ENCODE peak calls at places on chromosomes 7 and 10, in six cellular contexts. D is neural progenitor cell, T is GM23248, K is SK-N-SH, S is PC-3, G is HCT116. R is an unnamed sample. For H3K27me3, the result is how much of the 10 kb centered on the place peaks cover.

GRCh38 chr7:88009651-88010050 is 75.6 kb downstream of the ADAM22 start:
- DNase-seq in G (no peak), K (no peak), S (no peak), T (no peak), D (no peak), R (no peak)

GRCh38 chr10:15824498-15824897 is 35.8 kb downstream of the MINDY3 start:
- DNase-seq in G (no peak), D (no peak), S (peak), T (peak), K (peak), R (peak)

GRCh38 chr10:33333260-33334169 is 952 bp downstream of the NRP1 start:
- DNase-seq in S (peak), G (no peak), D (no peak), T (peak), K (no peak), R (no peak)

GRCh38 chr10:104209575-104210198 is 22.5 kb downstream of the CFAP43 start:
- DNase-seq in D (peak), G (peak), T (peak), S (peak), K (peak), R (peak)

GRCh38 chr7:115914951-115915350 is 115.6 kb downstream of the TFEC start:
- DNase-seq in K (no peak), G (no peak), S (no peak), T (no peak), D (no peak), R (no peak)

GRCh38 chr7:69780377-69780776 is 182.1 kb downstream of the AUTS2 start:
- DNase-seq in G (no peak), T (no peak), D (peak), K (no peak), S (no peak), R (no peak)

GRCh38 chr7:70097639-70098038 is 499.4 kb downstream of the AUTS2 start:
- DNase-seq in G (no peak), T (no peak), S (no peak), D (no peak), K (no peak), R (no peak)

GRCh38 chr10:47030191-47030698 is 119.0 kb downstream of the PTPN20 start:
- DNase-seq in T (peak), G (no peak), D (no peak), K (no peak), S (no peak), R (no peak)

GRCh38 chr7:38673795-38674194 is 42.6 kb upstream of the AMPH start:
- DNase-seq in G (no peak), K (no peak), S (peak), T (peak), D (no peak), R (no peak)

GRCh38 chr10:14032406-14032998 is 298.2 kb downstream of the FRMD4A start:
- DNase-seq in S (no peak), G (peak), K (peak), D (peak), T (peak), R (no peak)

GRCh38 chr10:119007211-119007574 is 22.3 kb upstream of the NANOS1 start:
- DNase-seq in D (no peak), K (peak), S (no peak), G (no peak), T (no peak), R (no peak)

GRCh38 chr7:142438235-142438922 is 180.5 kb upstream of the PRSS58 start:
- DNase-seq in K (peak), D (peak), G (peak), T (peak), S (peak), R (peak)

GRCh38 chr10:103276941-103277712 is at the start of gene INA:
- DNase-seq in T (peak), K (peak), D (peak), S (no peak), G (no peak), R (peak)

GRCh38 chr10:85280014-85280413 is 951.6 kb downstream of the CCSER2 start:
- DNase-seq in D (peak), K (no peak), S (no peak), G (no peak), T (no peak), R (no peak)

GRCh38 chr10:78605800-78606350 is 462.9 kb upstream of the ZMIZ1 start:
- DNase-seq in T (peak), D (no peak), S (peak), K (no peak), G (peak), R (no peak)

GRCh38 chr10:116771101-116771705 is 28.8 kb upstream of the HSPA12A start:
- DNase-seq in T (peak), K (no peak), G (no peak), S (peak), D (no peak), R (no peak)

GRCh38 chr7:125125315-125125714 is 195.7 kb upstream of the POT1 start:
- DNase-seq in S (no peak), T (no peak), D (no peak), G (no peak), K (no peak), R (no peak)

GRCh38 chr7:117212969-117213877 is 109.6 kb downstream of the WNT2 start:
- DNase-seq in D (peak), T (peak), G (peak), K (peak), S (peak), R (peak)

GRCh38 chr10:7027913-7028808 is 382.7 kb downstream of the SFMBT2 start:
- DNase-seq in T (peak), S (peak), G (no peak), K (no peak), D (no peak), R (no peak)

GRCh38 chr10:35569111-35569707 is 35.9 kb upstream of the GJD4 start:
- DNase-seq in K (no peak), D (no peak), S (no peak), G (no peak), T (no peak), R (no peak)

GRCh38 chr7:44867073-44867990 is 18.0 kb downstream of the PURB start:
- DNase-seq in K (no peak), S (peak), G (peak), D (no peak), T (peak), R (no peak)

GRCh38 chr7:80940539-80941205 is 21.8 kb upstream of the SEMA3C start:
- DNase-seq in D (no peak), G (no peak), K (no peak), T (peak), S (peak), R (no peak)

GRCh38 chr7:12573885-12574284 is 3.4 kb downstream of the SCIN start:
- DNase-seq in S (peak), D (no peak), K (no peak), T (no peak), G (no peak), R (no peak)

GRCh38 chr10:44651834-44652233 is 259.3 kb upstream of the TMEM72 start:
- DNase-seq in G (no peak), T (peak), S (peak), D (no peak), K (no peak), R (no peak)

GRCh38 chr7:26153246-26153822 is 1.3 kb downstream of the NFE2L3 start:
- DNase-seq in D (peak), G (no peak), T (no peak), K (no peak), S (peak), R (peak)

GRCh38 chr7:143479055-143479766 is 1.5 kb downstream of the TAS2R41 start:
- DNase-seq in G (no peak), D (no peak), T (peak), K (no peak), S (no peak), R (no peak)

GRCh38 chr7:114047889-114048288 is 129.1 kb upstream of the PPP1R3A start:
- DNase-seq in K (no peak), D (no peak), S (no peak), T (peak), G (no peak), R (no peak)

GRCh38 chr10:15387021-15387420 is 15.9 kb upstream of the FAM171A1 start:
- DNase-seq in G (no peak), T (no peak), D (no peak), K (no peak), S (no peak), R (no peak)

GRCh38 chr10:128579902-128580301 is 453.7 kb upstream of the MKI67 start:
- DNase-seq in S (no peak), G (no peak), T (no peak), K (peak), D (no peak), R (no peak)

GRCh38 chr7:94001396-94001795 is 2.8 kb downstream of the BET1 start:
- DNase-seq in G (no peak), D (no peak), T (peak), K (no peak), S (peak), R (no peak)

DNA sequence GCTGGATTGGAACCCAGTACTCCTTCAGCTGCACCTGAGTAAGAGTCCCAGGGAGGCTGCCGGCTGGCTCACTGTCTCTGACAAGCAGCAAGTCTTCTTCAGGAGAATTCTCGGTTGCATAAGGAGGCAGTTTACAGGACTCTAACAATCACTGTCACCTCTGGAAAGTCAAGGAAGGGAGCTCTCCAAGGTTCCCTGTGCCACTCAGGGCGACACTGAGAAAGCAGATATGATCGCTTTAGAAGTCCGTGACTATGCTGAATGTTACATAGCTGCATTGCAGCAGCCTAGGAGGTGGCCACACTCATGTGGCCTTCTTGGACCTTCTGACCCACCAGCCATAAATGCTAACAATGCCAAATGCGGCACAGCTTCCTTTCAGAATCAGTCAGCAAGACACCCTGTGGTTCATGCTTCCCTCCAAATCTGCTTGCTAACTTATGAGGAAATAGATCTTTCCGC is 133.0 kb downstream of the ATXN7L1 start:
- DNase-seq in D (peak), K (no peak), T (no peak), S (no peak), G (no peak), R (no peak)
- TF ChIP-seq EZH2phosphoT487 in D (no peak), K (no peak), T (no peak), S (no peak), G (no peak), R (no peak)

GRCh38 chr7:150481207-150481920 is 30.9 kb downstream of the GIMAP8 start:
- DNase-seq in T (no peak), D (no peak), S (no peak), K (no peak), G (no peak), R (no peak)
- H3K27me3 ChIP-seq in T (under half), D (under half), S (under half), K (under half), G (under half), R (under half)

GRCh38 chr10:121595806-121596667 is 2.2 kb downstream of the FGFR2 start:
- DNase-seq in K (no peak), D (peak), G (no peak), T (no peak), S (no peak), R (no peak)
- H3K4me3 ChIP-seq in K (no peak), D (peak), G (no peak), T (no peak), S (no peak), R (no peak)

DNA sequence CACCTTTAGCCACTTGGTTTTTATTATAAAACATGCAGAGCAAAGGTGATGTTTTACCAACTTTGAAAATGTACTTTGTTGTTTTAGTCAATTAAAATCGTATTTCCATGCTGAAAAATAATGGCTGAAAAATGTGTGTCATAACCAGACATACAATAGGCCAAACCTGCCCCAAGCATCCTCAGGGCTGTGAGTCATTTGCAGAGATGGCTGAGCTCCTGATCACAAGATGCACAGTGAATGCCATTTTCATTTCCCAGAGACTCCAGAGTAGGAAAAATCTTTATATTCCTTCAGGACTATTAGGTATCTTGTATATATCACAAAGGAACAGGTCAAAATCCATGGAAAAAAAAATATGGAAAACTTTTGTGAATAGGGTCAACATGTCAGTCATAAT is 87.6 kb upstream of the DKK1 start:
- DNase-seq in K (no peak), D (no peak), G (no peak), S (peak), T (peak), R (no peak)
- TF ChIP-seq EZH2phosphoT487 in K (no peak), D (no peak), G (no peak), S (no peak), T (no peak), R (no peak)

DNA sequence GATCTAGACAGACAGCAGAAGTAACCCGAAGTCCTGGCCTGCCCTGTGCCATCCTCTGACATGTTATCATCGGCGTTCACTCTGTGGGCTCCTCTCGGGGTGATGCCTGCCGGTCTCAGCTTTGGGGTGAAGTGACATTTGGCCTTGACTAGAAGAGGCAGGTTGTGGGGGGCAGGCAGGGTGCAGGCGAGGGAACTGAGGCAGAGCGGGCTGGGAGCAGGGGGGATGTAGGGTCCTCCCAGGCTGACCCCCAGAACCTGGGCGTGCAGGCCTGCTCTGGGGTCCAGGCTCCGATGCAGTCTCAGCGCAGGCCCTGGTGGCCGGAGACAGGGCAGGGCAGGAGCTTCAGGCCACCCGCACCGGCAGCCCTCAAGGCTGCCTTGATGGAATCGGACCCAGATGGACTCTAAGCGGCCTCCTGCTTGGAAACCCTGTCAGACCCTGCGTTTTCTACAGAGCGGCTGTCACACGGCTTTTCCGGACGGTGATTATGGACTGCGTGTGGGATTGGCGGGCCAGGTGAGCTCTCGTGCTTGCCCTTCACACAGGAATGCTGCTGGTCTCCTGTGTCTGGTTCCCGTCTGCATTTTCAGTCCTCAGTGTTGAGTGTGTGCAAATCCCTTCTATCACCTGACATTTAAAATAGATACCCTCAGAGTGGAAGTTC is 842 bp upstream of the JAKMIP3 start:
- DNase-seq in D (no peak), G (no peak), S (no peak), T (no peak), K (no peak), R (no peak)
- H3K27me3 ChIP-seq in D (under half), G (under half), S (under half), T (under half), K (under half), R (half or more)

GRCh38 chr7:45918556-45918955 is 2.5 kb downstream of the IGFBP3 start:
- DNase-seq in K (no peak), T (no peak), S (no peak), D (no peak), G (no peak), R (peak)
- H3K4me3 ChIP-seq in K (no peak), T (peak), S (peak), D (no peak), G (no peak), R (no peak)